ENCODE peak calls at places on chromosome 21, in six cellular contexts. One of them, this sample, is unnamed.

GRCh38 chr21:16419188-16419874 is 689.5 kb downstream of the USP25 start:
- DNase-seq in left lung: peak
- DNase-seq in AG04450: peak
- DNase-seq in heart left ventricle: peak
- DNase-seq in thoracic aorta: peak
- DNase-seq in esophagus squamous epithelium: no peak
- DNase-seq in this sample: no peak

GRCh38 chr21:15437873-15438272 is 291.9 kb upstream of the USP25 start:
- DNase-seq in left lung: no peak
- DNase-seq in AG04450: no peak
- DNase-seq in heart left ventricle: no peak
- DNase-seq in thoracic aorta: no peak
- DNase-seq in esophagus squamous epithelium: no peak
- DNase-seq in this sample: no peak

GRCh38 chr21:40176732-40177131 is 309.5 kb downstream of the PCP4 start:
- DNase-seq in left lung: no peak
- DNase-seq in AG04450: no peak
- DNase-seq in heart left ventricle: no peak
- DNase-seq in thoracic aorta: no peak
- DNase-seq in esophagus squamous epithelium: no peak
- DNase-seq in this sample: no peak

GRCh38 chr21:19648376-19648775 is 1244.8 kb upstream of the TMPRSS15 start:
- DNase-seq in left lung: no peak
- DNase-seq in AG04450: no peak
- DNase-seq in heart left ventricle: no peak
- DNase-seq in thoracic aorta: no peak
- DNase-seq in esophagus squamous epithelium: no peak
- DNase-seq in this sample: no peak

GRCh38 chr21:17903029-17903806 is 84.1 kb upstream of the C21orf91 start:
- DNase-seq in left lung: no peak
- DNase-seq in AG04450: peak
- DNase-seq in heart left ventricle: no peak
- DNase-seq in thoracic aorta: no peak
- DNase-seq in esophagus squamous epithelium: no peak
- DNase-seq in this sample: no peak

GRCh38 chr21:17819878-17820232 is 699 bp upstream of the C21orf91 start:
- DNase-seq in left lung: no peak
- DNase-seq in AG04450: peak
- DNase-seq in heart left ventricle: no peak
- DNase-seq in thoracic aorta: peak
- DNase-seq in esophagus squamous epithelium: no peak
- DNase-seq in this sample: no peak

GRCh38 chr21:42187976-42188653 is 30.8 kb upstream of the ABCG1 start:
- DNase-seq in left lung: peak
- DNase-seq in AG04450: no peak
- DNase-seq in heart left ventricle: peak
- DNase-seq in thoracic aorta: no peak
- DNase-seq in esophagus squamous epithelium: no peak
- DNase-seq in this sample: peak

GRCh38 chr21:32572574-32573420 is 12.5 kb downstream of the TCP10L start:
- DNase-seq in left lung: no peak
- DNase-seq in AG04450: no peak
- DNase-seq in heart left ventricle: no peak
- DNase-seq in thoracic aorta: no peak
- DNase-seq in esophagus squamous epithelium: no peak
- DNase-seq in this sample: no peak

GRCh38 chr21:41779659-41780058 is 12.8 kb upstream of the RIPK4 start:
- DNase-seq in left lung: no peak
- DNase-seq in AG04450: no peak
- DNase-seq in heart left ventricle: no peak
- DNase-seq in thoracic aorta: no peak
- DNase-seq in esophagus squamous epithelium: no peak
- DNase-seq in this sample: no peak

GRCh38 chr21:46234436-46234950 is 5.9 kb upstream of the LSS start:
- DNase-seq in left lung: no peak
- DNase-seq in AG04450: no peak
- DNase-seq in heart left ventricle: no peak
- DNase-seq in thoracic aorta: no peak
- DNase-seq in esophagus squamous epithelium: no peak
- DNase-seq in this sample: no peak
- H3K27ac ChIP-seq in left lung: no peak
- H3K27ac ChIP-seq in AG04450: no peak
- H3K27ac ChIP-seq in heart left ventricle: no peak
- H3K27ac ChIP-seq in thoracic aorta: no peak
- H3K27ac ChIP-seq in esophagus squamous epithelium: no peak
- H3K27ac ChIP-seq in this sample: no peak

GRCh38 chr21:39137248-39138186 is 45.7 kb downstream of the PSMG1 start:
- DNase-seq in left lung: no peak
- DNase-seq in AG04450: no peak
- DNase-seq in heart left ventricle: no peak
- DNase-seq in thoracic aorta: no peak
- DNase-seq in esophagus squamous epithelium: no peak
- DNase-seq in this sample: no peak
- TF ChIP-seq CTCF in left lung: no peak
- TF ChIP-seq CTCF in AG04450: peak
- TF ChIP-seq CTCF in heart left ventricle: no peak
- TF ChIP-seq CTCF in thoracic aorta: no peak
- TF ChIP-seq CTCF in esophagus squamous epithelium: no peak
- TF ChIP-seq CTCF in this sample: no peak

DNA sequence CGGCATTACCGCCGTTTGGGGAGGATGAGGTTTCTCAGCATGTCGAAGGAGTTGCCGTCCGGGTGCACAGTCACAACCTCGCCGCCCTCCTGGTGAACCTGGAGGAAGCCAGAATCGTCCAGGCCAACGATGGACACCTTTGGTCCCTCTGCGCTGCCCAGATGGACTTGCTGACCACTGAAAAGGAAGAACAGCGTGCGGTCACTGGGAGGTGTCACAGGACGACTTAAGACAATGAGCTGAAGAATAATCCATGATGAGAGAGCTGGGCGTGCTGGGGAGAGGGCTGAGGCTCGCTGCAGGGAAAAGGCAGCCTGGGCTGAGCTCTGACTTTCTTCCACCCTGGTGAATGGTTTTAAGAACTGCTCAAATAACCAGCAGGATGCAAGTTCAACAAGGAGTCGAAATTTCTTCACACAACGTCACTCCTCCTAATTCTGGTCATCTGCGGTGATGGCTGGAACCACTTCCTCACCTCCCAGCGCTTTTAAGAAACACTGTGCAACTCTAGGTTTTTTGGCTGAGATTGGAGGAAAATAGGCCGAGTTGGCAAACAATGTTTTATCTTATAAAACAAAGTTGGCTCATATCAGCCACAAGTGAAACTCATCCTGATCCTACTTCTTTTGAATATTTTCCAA is 55.4 kb downstream of the SIM2 start:
- DNase-seq in left lung: no peak
- DNase-seq in AG04450: no peak
- DNase-seq in heart left ventricle: no peak
- DNase-seq in thoracic aorta: no peak
- DNase-seq in esophagus squamous epithelium: no peak
- DNase-seq in this sample: no peak
- H3K27ac ChIP-seq in left lung: no peak
- H3K27ac ChIP-seq in AG04450: no peak
- H3K27ac ChIP-seq in heart left ventricle: no peak
- H3K27ac ChIP-seq in thoracic aorta: no peak
- H3K27ac ChIP-seq in esophagus squamous epithelium: no peak
- H3K27ac ChIP-seq in this sample: no peak

GRCh38 chr21:44801468-44802395 is at the start of gene UBE2G2:
- DNase-seq in left lung: peak
- DNase-seq in AG04450: no peak
- DNase-seq in heart left ventricle: peak
- DNase-seq in thoracic aorta: no peak
- DNase-seq in esophagus squamous epithelium: no peak
- DNase-seq in this sample: peak
- TF ChIP-seq CTCF in left lung: no peak
- TF ChIP-seq CTCF in AG04450: no peak
- TF ChIP-seq CTCF in heart left ventricle: no peak
- TF ChIP-seq CTCF in thoracic aorta: no peak
- TF ChIP-seq CTCF in esophagus squamous epithelium: no peak
- TF ChIP-seq CTCF in this sample: no peak

GRCh38 chr21:33662046-33662445 is 19.7 kb downstream of the ITSN1 start:
- DNase-seq in left lung: no peak
- DNase-seq in AG04450: no peak
- DNase-seq in heart left ventricle: no peak
- DNase-seq in thoracic aorta: no peak
- DNase-seq in esophagus squamous epithelium: no peak
- DNase-seq in this sample: no peak
- H3K27ac ChIP-seq in left lung: no peak
- H3K27ac ChIP-seq in AG04450: no peak
- H3K27ac ChIP-seq in heart left ventricle: no peak
- H3K27ac ChIP-seq in thoracic aorta: no peak
- H3K27ac ChIP-seq in esophagus squamous epithelium: peak
- H3K27ac ChIP-seq in this sample: no peak

GRCh38 chr21:26846036-26846931 is 1.1 kb upstream of the ADAMTS1 start:
- DNase-seq in left lung: peak
- DNase-seq in AG04450: no peak
- DNase-seq in heart left ventricle: peak
- DNase-seq in thoracic aorta: peak
- DNase-seq in esophagus squamous epithelium: no peak
- DNase-seq in this sample: no peak
- TF ChIP-seq CTCF in left lung: no peak
- TF ChIP-seq CTCF in AG04450: peak
- TF ChIP-seq CTCF in heart left ventricle: no peak
- TF ChIP-seq CTCF in thoracic aorta: peak
- TF ChIP-seq CTCF in esophagus squamous epithelium: no peak
- TF ChIP-seq CTCF in this sample: no peak

GRCh38 chr21:35470522-35470921 is 421.4 kb upstream of the RUNX1 start:
- DNase-seq in left lung: no peak
- DNase-seq in AG04450: no peak
- DNase-seq in heart left ventricle: no peak
- DNase-seq in thoracic aorta: no peak
- DNase-seq in esophagus squamous epithelium: no peak
- DNase-seq in this sample: no peak
- H3K27ac ChIP-seq in left lung: no peak
- H3K27ac ChIP-seq in AG04450: no peak
- H3K27ac ChIP-seq in heart left ventricle: no peak
- H3K27ac ChIP-seq in thoracic aorta: no peak
- H3K27ac ChIP-seq in esophagus squamous epithelium: no peak
- H3K27ac ChIP-seq in this sample: no peak

GRCh38 chr21:45973475-45974072 is 8.0 kb upstream of the COL6A1 start:
- DNase-seq in left lung: no peak
- DNase-seq in AG04450: no peak
- DNase-seq in heart left ventricle: peak
- DNase-seq in thoracic aorta: no peak
- DNase-seq in esophagus squamous epithelium: no peak
- DNase-seq in this sample: peak
- TF ChIP-seq CTCF in left lung: peak
- TF ChIP-seq CTCF in AG04450: peak
- TF ChIP-seq CTCF in heart left ventricle: peak
- TF ChIP-seq CTCF in thoracic aorta: peak
- TF ChIP-seq CTCF in esophagus squamous epithelium: no peak
- TF ChIP-seq CTCF in this sample: peak